ENCODE peak calls at places on chromosomes 4 and X, in five cellular contexts. Q is GM20000, A is fibroblast of lung, N is breast epithelium, H is left cardiac atrium. D is an unnamed sample.

GRCh38 chrX:119758682-119759332 is 419 bp downstream of the SOWAHD start:
- DNase-seq in Q (no peak), A (no peak), N (no peak), H (peak; percentile 32), D (peak; percentile 82)

GRCh38 chr4:174365018-174365587 is 81.4 kb downstream of the CEP44 start:
- DNase-seq in Q (peak; percentile 7), A (peak; percentile 20), N (no peak), H (no peak), D (no peak)

GRCh38 chrX:126929071-126929470 is 109.5 kb downstream of the PRR32 start:
- DNase-seq in Q (no peak), A (no peak), N (no peak), H (no peak), D (no peak)

GRCh38 chr4:1711906-1712215 is 258 bp downstream of the SLBP start:
- DNase-seq in Q (peak; percentile 57), A (no peak), N (no peak), H (no peak), D (no peak)

GRCh38 chr4:105632599-105632998 is 75.9 kb downstream of the INTS12 start:
- DNase-seq in Q (no peak), A (no peak), N (no peak), H (no peak), D (no peak)

GRCh38 chrX:39327705-39328104 is 526.4 kb downstream of the MID1IP1 start:
- DNase-seq in Q (no peak), A (no peak), N (no peak), H (no peak), D (no peak)

GRCh38 chr4:169120624-169121023 is 110.6 kb upstream of the CBR4 start:
- DNase-seq in Q (no peak), A (no peak), N (no peak), H (no peak), D (no peak)

GRCh38 chr4:40845136-40845910 is 95.6 kb downstream of the NSUN7 start:
- DNase-seq in Q (no peak), A (peak; percentile 38), N (no peak), H (no peak), D (no peak)

GRCh38 chr4:142402156-142402555 is 443.9 kb downstream of the INPP4B start:
- DNase-seq in Q (no peak), A (peak; percentile 61), N (no peak), H (no peak), D (no peak)

GRCh38 chr4:5142726-5143125 is 91.4 kb downstream of the STK32B start:
- DNase-seq in Q (no peak), A (peak; percentile 36), N (no peak), H (no peak), D (no peak)

GRCh38 chr4:31089815-31090214 is 369.6 kb downstream of the PCDH7 start:
- DNase-seq in Q (no peak), A (peak; percentile 85), N (no peak), H (peak; percentile 42), D (no peak)

GRCh38 chr4:151004222-151004621 is 10.9 kb downstream of the LRBA start:
- DNase-seq in Q (no peak), A (peak; percentile 75), N (no peak), H (no peak), D (no peak)

GRCh38 chr4:140736669-140737343 is 19.4 kb downstream of the TBC1D9 start:
- DNase-seq in Q (no peak), A (peak; percentile 36), N (no peak), H (no peak), D (no peak)

GRCh38 chrX:118779581-118779980 is 44.0 kb upstream of the ZCCHC12 start:
- DNase-seq in Q (no peak), A (no peak), N (no peak), H (no peak), D (no peak)

GRCh38 chr4:83112678-83113428 is 1.7 kb downstream of the PLAC8 start:
- DNase-seq in Q (no peak), A (peak; percentile 78), N (no peak), H (no peak), D (no peak)

GRCh38 chr4:114078636-114079035 is 99.2 kb upstream of the ARSJ start:
- DNase-seq in Q (no peak), A (peak; percentile 87), N (no peak), H (no peak), D (no peak)

GRCh38 chrX:84469226-84469625 is 33.0 kb downstream of the HDX start:
- DNase-seq in Q (no peak), A (peak; percentile 54), N (no peak), H (no peak), D (no peak)

GRCh38 chr4:86441175-86441960 is 81.5 kb upstream of the MAPK10 start:
- DNase-seq in Q (peak; percentile 7), A (peak; percentile 59), N (no peak), H (no peak), D (no peak)

GRCh38 chr4:25621027-25621930 is 34.4 kb upstream of the SLC34A2 start:
- DNase-seq in Q (no peak), A (peak; percentile 73), N (no peak), H (no peak), D (no peak)

GRCh38 chrX:65999029-65999562 is 40.8 kb downstream of the VSIG4 start:
- DNase-seq in Q (no peak), A (no peak), N (no peak), H (no peak), D (no peak)

GRCh38 chrX:86349115-86349514 is 200.9 kb downstream of the DACH2 start:
- DNase-seq in Q (no peak), A (no peak), N (no peak), H (no peak), D (no peak)

GRCh38 chr4:6198768-6199343 is 1.5 kb downstream of the JAKMIP1 start:
- DNase-seq in Q (no peak), A (peak; percentile 11), N (no peak), H (no peak), D (peak; percentile 75)

GRCh38 chr4:169139013-169139412 is 129.0 kb upstream of the CBR4 start:
- DNase-seq in Q (no peak), A (no peak), N (no peak), H (no peak), D (no peak)

GRCh38 chr4:151644625-151645024 is 116.2 kb downstream of the GATB start:
- DNase-seq in Q (no peak), A (no peak), N (no peak), H (no peak), D (no peak)

GRCh38 chrX:38061335-38061734 is 55.0 kb downstream of the SYTL5 start:
- DNase-seq in Q (no peak), A (peak; percentile 69), N (no peak), H (no peak), D (no peak)

GRCh38 chrX:148380614-148381561 is 119.5 kb upstream of the AFF2 start:
- DNase-seq in Q (peak; percentile 26), A (peak; percentile 32), N (no peak), H (no peak), D (no peak)

GRCh38 chr4:20158195-20158594 is 93.5 kb upstream of the SLIT2 start:
- DNase-seq in Q (no peak), A (no peak), N (no peak), H (no peak), D (no peak)

GRCh38 chr4:105472871-105473339 is 957 bp downstream of the PPA2 start:
- DNase-seq in Q (no peak), A (peak; percentile 45), N (peak; percentile 19), H (no peak), D (no peak)

GRCh38 chr4:7753271-7753670 is 186.4 kb downstream of the AFAP1 start:
- DNase-seq in Q (no peak), A (peak; percentile 54), N (no peak), H (no peak), D (no peak)

D was measured in posterior vena cava.